ENCODE peak calls at places on chromosome 19, in eight cellular contexts. One of them, this sample, is unnamed.

GRCh38 chr19:17021793-17022590 is 4.6 kb downstream of the CPAMD8 start:
- DNase-seq in astrocyte of the hippocampus: no peak
- DNase-seq in cerebellar nuclear complex: no peak
- DNase-seq in Karpas-422: no peak
- DNase-seq in T-cell: no peak
- DNase-seq in activated naive CD4-positive, alpha-beta T cell treated with anti-CD3 and anti-CD28 coated beads for 36 hours: no peak
- DNase-seq in naive thymus-derived CD8-positive, alpha-beta T cell: no peak
- DNase-seq in activated CD4-positive, alpha-beta T cell treated with anti-CD3 and anti-CD28 coated beads for 1 hour: no peak
- DNase-seq in this sample: no peak

GRCh38 chr19:43132696-43133095 is 50.2 kb upstream of the PSG2 start:
- DNase-seq in astrocyte of the hippocampus: no peak
- DNase-seq in cerebellar nuclear complex: no peak
- DNase-seq in Karpas-422: no peak
- DNase-seq in T-cell: no peak
- DNase-seq in activated naive CD4-positive, alpha-beta T cell treated with anti-CD3 and anti-CD28 coated beads for 36 hours: no peak
- DNase-seq in naive thymus-derived CD8-positive, alpha-beta T cell: no peak
- DNase-seq in activated CD4-positive, alpha-beta T cell treated with anti-CD3 and anti-CD28 coated beads for 1 hour: no peak
- DNase-seq in this sample: no peak

GRCh38 chr19:41994994-41995958 is 1.2 kb upstream of the ATP1A3 start:
- DNase-seq in astrocyte of the hippocampus: no peak
- DNase-seq in cerebellar nuclear complex: no peak
- DNase-seq in Karpas-422: peak; percentile 52
- DNase-seq in T-cell: no peak
- DNase-seq in activated naive CD4-positive, alpha-beta T cell treated with anti-CD3 and anti-CD28 coated beads for 36 hours: no peak
- DNase-seq in naive thymus-derived CD8-positive, alpha-beta T cell: no peak
- DNase-seq in activated CD4-positive, alpha-beta T cell treated with anti-CD3 and anti-CD28 coated beads for 1 hour: no peak
- DNase-seq in this sample: no peak

GRCh38 chr19:45947926-45948325 is 25.7 kb downstream of the NOVA2 start:
- DNase-seq in astrocyte of the hippocampus: peak; percentile 84
- DNase-seq in cerebellar nuclear complex: no peak
- DNase-seq in Karpas-422: no peak
- DNase-seq in T-cell: no peak
- DNase-seq in activated naive CD4-positive, alpha-beta T cell treated with anti-CD3 and anti-CD28 coated beads for 36 hours: no peak
- DNase-seq in naive thymus-derived CD8-positive, alpha-beta T cell: no peak
- DNase-seq in activated CD4-positive, alpha-beta T cell treated with anti-CD3 and anti-CD28 coated beads for 1 hour: no peak
- DNase-seq in this sample: no peak

GRCh38 chr19:8352134-8352827 is 9.2 kb upstream of the KANK3 start:
- DNase-seq in astrocyte of the hippocampus: peak; percentile 34
- DNase-seq in cerebellar nuclear complex: no peak
- DNase-seq in Karpas-422: no peak
- DNase-seq in T-cell: no peak
- DNase-seq in activated naive CD4-positive, alpha-beta T cell treated with anti-CD3 and anti-CD28 coated beads for 36 hours: no peak
- DNase-seq in naive thymus-derived CD8-positive, alpha-beta T cell: no peak
- DNase-seq in activated CD4-positive, alpha-beta T cell treated with anti-CD3 and anti-CD28 coated beads for 1 hour: no peak
- DNase-seq in this sample: no peak

GRCh38 chr19:29273000-29273691 is 60.2 kb upstream of the UQCRFS1 start:
- DNase-seq in astrocyte of the hippocampus: no peak
- DNase-seq in cerebellar nuclear complex: no peak
- DNase-seq in Karpas-422: no peak
- DNase-seq in T-cell: no peak
- DNase-seq in activated naive CD4-positive, alpha-beta T cell treated with anti-CD3 and anti-CD28 coated beads for 36 hours: no peak
- DNase-seq in naive thymus-derived CD8-positive, alpha-beta T cell: no peak
- DNase-seq in activated CD4-positive, alpha-beta T cell treated with anti-CD3 and anti-CD28 coated beads for 1 hour: no peak
- DNase-seq in this sample: peak; percentile 27

GRCh38 chr19:7506385-7507328 is 9.2 kb upstream of the ZNF358 start:
- DNase-seq in astrocyte of the hippocampus: peak; percentile 45
- DNase-seq in cerebellar nuclear complex: no peak
- DNase-seq in Karpas-422: peak; percentile 88
- DNase-seq in T-cell: peak; percentile 51
- DNase-seq in activated naive CD4-positive, alpha-beta T cell treated with anti-CD3 and anti-CD28 coated beads for 36 hours: peak; percentile 56
- DNase-seq in naive thymus-derived CD8-positive, alpha-beta T cell: peak; percentile 26
- DNase-seq in activated CD4-positive, alpha-beta T cell treated with anti-CD3 and anti-CD28 coated beads for 1 hour: no peak
- DNase-seq in this sample: no peak

GRCh38 chr19:10888421-10888866 is 17.1 kb downstream of the CARM1 start:
- DNase-seq in astrocyte of the hippocampus: no peak
- DNase-seq in cerebellar nuclear complex: no peak
- DNase-seq in Karpas-422: peak; percentile 96
- DNase-seq in T-cell: no peak
- DNase-seq in activated naive CD4-positive, alpha-beta T cell treated with anti-CD3 and anti-CD28 coated beads for 36 hours: no peak
- DNase-seq in naive thymus-derived CD8-positive, alpha-beta T cell: no peak
- DNase-seq in activated CD4-positive, alpha-beta T cell treated with anti-CD3 and anti-CD28 coated beads for 1 hour: no peak
- DNase-seq in this sample: no peak

GRCh38 chr19:35733180-35734125 is 8.8 kb downstream of the IGFLR1 start:
- DNase-seq in astrocyte of the hippocampus: no peak
- DNase-seq in cerebellar nuclear complex: no peak
- DNase-seq in Karpas-422: peak; percentile 73
- DNase-seq in T-cell: no peak
- DNase-seq in activated naive CD4-positive, alpha-beta T cell treated with anti-CD3 and anti-CD28 coated beads for 36 hours: no peak
- DNase-seq in naive thymus-derived CD8-positive, alpha-beta T cell: no peak
- DNase-seq in activated CD4-positive, alpha-beta T cell treated with anti-CD3 and anti-CD28 coated beads for 1 hour: no peak
- DNase-seq in this sample: no peak

GRCh38 chr19:8392017-8392591 is 1.9 kb downstream of the RAB11B start:
- DNase-seq in astrocyte of the hippocampus: peak; percentile 34
- DNase-seq in cerebellar nuclear complex: no peak
- DNase-seq in Karpas-422: no peak
- DNase-seq in T-cell: no peak
- DNase-seq in activated naive CD4-positive, alpha-beta T cell treated with anti-CD3 and anti-CD28 coated beads for 36 hours: no peak
- DNase-seq in naive thymus-derived CD8-positive, alpha-beta T cell: no peak
- DNase-seq in activated CD4-positive, alpha-beta T cell treated with anti-CD3 and anti-CD28 coated beads for 1 hour: no peak
- DNase-seq in this sample: no peak

GRCh38 chr19:13804830-13805683 is 9.8 kb downstream of the ZSWIM4 start:
- DNase-seq in astrocyte of the hippocampus: no peak
- DNase-seq in cerebellar nuclear complex: no peak
- DNase-seq in Karpas-422: no peak
- DNase-seq in T-cell: no peak
- DNase-seq in activated naive CD4-positive, alpha-beta T cell treated with anti-CD3 and anti-CD28 coated beads for 36 hours: no peak
- DNase-seq in naive thymus-derived CD8-positive, alpha-beta T cell: no peak
- DNase-seq in activated CD4-positive, alpha-beta T cell treated with anti-CD3 and anti-CD28 coated beads for 1 hour: no peak
- DNase-seq in this sample: no peak

GRCh38 chr19:27765912-27766725 is 1446.8 kb downstream of the UQCRFS1 start:
- DNase-seq in astrocyte of the hippocampus: no peak
- DNase-seq in cerebellar nuclear complex: no peak
- DNase-seq in Karpas-422: no peak
- DNase-seq in T-cell: no peak
- DNase-seq in activated naive CD4-positive, alpha-beta T cell treated with anti-CD3 and anti-CD28 coated beads for 36 hours: no peak
- DNase-seq in naive thymus-derived CD8-positive, alpha-beta T cell: no peak
- DNase-seq in activated CD4-positive, alpha-beta T cell treated with anti-CD3 and anti-CD28 coated beads for 1 hour: no peak
- DNase-seq in this sample: peak; percentile 22

GRCh38 chr19:34066007-34066656 is 106.2 kb upstream of the LSM14A start:
- DNase-seq in astrocyte of the hippocampus: no peak
- DNase-seq in cerebellar nuclear complex: no peak
- DNase-seq in Karpas-422: peak; percentile 58
- DNase-seq in T-cell: no peak
- DNase-seq in activated naive CD4-positive, alpha-beta T cell treated with anti-CD3 and anti-CD28 coated beads for 36 hours: no peak
- DNase-seq in naive thymus-derived CD8-positive, alpha-beta T cell: no peak
- DNase-seq in activated CD4-positive, alpha-beta T cell treated with anti-CD3 and anti-CD28 coated beads for 1 hour: no peak
- DNase-seq in this sample: no peak

GRCh38 chr19:51002542-51003311 is 1.3 kb upstream of the KLK8 start:
- DNase-seq in astrocyte of the hippocampus: no peak
- DNase-seq in cerebellar nuclear complex: no peak
- DNase-seq in Karpas-422: peak; percentile 76
- DNase-seq in T-cell: no peak
- DNase-seq in activated naive CD4-positive, alpha-beta T cell treated with anti-CD3 and anti-CD28 coated beads for 36 hours: peak; percentile 42
- DNase-seq in naive thymus-derived CD8-positive, alpha-beta T cell: peak; percentile 14
- DNase-seq in activated CD4-positive, alpha-beta T cell treated with anti-CD3 and anti-CD28 coated beads for 1 hour: no peak
- DNase-seq in this sample: no peak

GRCh38 chr19:35304036-35304435 is 12.1 kb downstream of the MAG start:
- DNase-seq in astrocyte of the hippocampus: no peak
- DNase-seq in cerebellar nuclear complex: no peak
- DNase-seq in Karpas-422: no peak
- DNase-seq in T-cell: no peak
- DNase-seq in activated naive CD4-positive, alpha-beta T cell treated with anti-CD3 and anti-CD28 coated beads for 36 hours: no peak
- DNase-seq in naive thymus-derived CD8-positive, alpha-beta T cell: no peak
- DNase-seq in activated CD4-positive, alpha-beta T cell treated with anti-CD3 and anti-CD28 coated beads for 1 hour: no peak
- DNase-seq in this sample: no peak

GRCh38 chr19:23772668-23773063 is 14.0 kb upstream of the ZNF681 start:
- DNase-seq in astrocyte of the hippocampus: no peak
- DNase-seq in cerebellar nuclear complex: no peak
- DNase-seq in Karpas-422: no peak
- DNase-seq in T-cell: no peak
- DNase-seq in activated naive CD4-positive, alpha-beta T cell treated with anti-CD3 and anti-CD28 coated beads for 36 hours: no peak
- DNase-seq in naive thymus-derived CD8-positive, alpha-beta T cell: no peak
- DNase-seq in activated CD4-positive, alpha-beta T cell treated with anti-CD3 and anti-CD28 coated beads for 1 hour: no peak
- DNase-seq in this sample: no peak

GRCh38 chr19:29587518-29587986 is 18.5 kb upstream of the POP4 start:
- DNase-seq in astrocyte of the hippocampus: no peak
- DNase-seq in cerebellar nuclear complex: no peak
- DNase-seq in Karpas-422: no peak
- DNase-seq in T-cell: peak; percentile 29
- DNase-seq in activated naive CD4-positive, alpha-beta T cell treated with anti-CD3 and anti-CD28 coated beads for 36 hours: peak; percentile 84
- DNase-seq in naive thymus-derived CD8-positive, alpha-beta T cell: peak; percentile 5
- DNase-seq in activated CD4-positive, alpha-beta T cell treated with anti-CD3 and anti-CD28 coated beads for 1 hour: peak; percentile 13
- DNase-seq in this sample: no peak

GRCh38 chr19:3809881-3810707 is 23.9 kb upstream of the MATK start:
- DNase-seq in astrocyte of the hippocampus: no peak
- DNase-seq in cerebellar nuclear complex: no peak
- DNase-seq in Karpas-422: peak; percentile 93
- DNase-seq in T-cell: no peak
- DNase-seq in activated naive CD4-positive, alpha-beta T cell treated with anti-CD3 and anti-CD28 coated beads for 36 hours: peak; percentile 62
- DNase-seq in naive thymus-derived CD8-positive, alpha-beta T cell: no peak
- DNase-seq in activated CD4-positive, alpha-beta T cell treated with anti-CD3 and anti-CD28 coated beads for 1 hour: no peak
- DNase-seq in this sample: no peak

GRCh38 chr19:15836345-15836594 is 20.8 kb upstream of the OR10H1 start:
- DNase-seq in astrocyte of the hippocampus: no peak
- DNase-seq in cerebellar nuclear complex: no peak
- DNase-seq in Karpas-422: no peak
- DNase-seq in T-cell: no peak
- DNase-seq in activated naive CD4-positive, alpha-beta T cell treated with anti-CD3 and anti-CD28 coated beads for 36 hours: no peak
- DNase-seq in naive thymus-derived CD8-positive, alpha-beta T cell: no peak
- DNase-seq in activated CD4-positive, alpha-beta T cell treated with anti-CD3 and anti-CD28 coated beads for 1 hour: peak; percentile 23
- DNase-seq in this sample: no peak

GRCh38 chr19:18479964-18480723 is 41.7 kb downstream of the ELL start:
- DNase-seq in astrocyte of the hippocampus: no peak
- DNase-seq in cerebellar nuclear complex: no peak
- DNase-seq in Karpas-422: no peak
- DNase-seq in T-cell: no peak
- DNase-seq in activated naive CD4-positive, alpha-beta T cell treated with anti-CD3 and anti-CD28 coated beads for 36 hours: no peak
- DNase-seq in naive thymus-derived CD8-positive, alpha-beta T cell: no peak
- DNase-seq in activated CD4-positive, alpha-beta T cell treated with anti-CD3 and anti-CD28 coated beads for 1 hour: no peak
- DNase-seq in this sample: no peak

GRCh38 chr19:3784607-3785463 is 1.3 kb downstream of the MATK start:
- DNase-seq in astrocyte of the hippocampus: no peak
- DNase-seq in cerebellar nuclear complex: no peak
- DNase-seq in Karpas-422: no peak
- DNase-seq in T-cell: no peak
- DNase-seq in activated naive CD4-positive, alpha-beta T cell treated with anti-CD3 and anti-CD28 coated beads for 36 hours: no peak
- DNase-seq in naive thymus-derived CD8-positive, alpha-beta T cell: no peak
- DNase-seq in activated CD4-positive, alpha-beta T cell treated with anti-CD3 and anti-CD28 coated beads for 1 hour: no peak
- DNase-seq in this sample: no peak

GRCh38 chr19:50486823-50487515 is 10.3 kb upstream of the GARIN5A start:
- DNase-seq in astrocyte of the hippocampus: peak; percentile 47
- DNase-seq in cerebellar nuclear complex: no peak
- DNase-seq in Karpas-422: peak; percentile 97
- DNase-seq in T-cell: peak; percentile 49
- DNase-seq in activated naive CD4-positive, alpha-beta T cell treated with anti-CD3 and anti-CD28 coated beads for 36 hours: peak; percentile 75
- DNase-seq in naive thymus-derived CD8-positive, alpha-beta T cell: peak; percentile 17
- DNase-seq in activated CD4-positive, alpha-beta T cell treated with anti-CD3 and anti-CD28 coated beads for 1 hour: no peak
- DNase-seq in this sample: no peak

GRCh38 chr19:45897413-45897812 is 5.0 kb downstream of the MYPOP start:
- DNase-seq in astrocyte of the hippocampus: no peak
- DNase-seq in cerebellar nuclear complex: no peak
- DNase-seq in Karpas-422: no peak
- DNase-seq in T-cell: no peak
- DNase-seq in activated naive CD4-positive, alpha-beta T cell treated with anti-CD3 and anti-CD28 coated beads for 36 hours: no peak
- DNase-seq in naive thymus-derived CD8-positive, alpha-beta T cell: no peak
- DNase-seq in activated CD4-positive, alpha-beta T cell treated with anti-CD3 and anti-CD28 coated beads for 1 hour: no peak
- DNase-seq in this sample: no peak

This sample was measured in type B pancreatic cell.